ENCODE peak calls at places on chromosomes 5 and 9, in five cellular contexts. C, D, W, J and Y are unnamed samples.

GRCh38 chr9:125988479-125989050 is 241.4 kb downstream of the PBX3 start:
- DNase-seq in J (peak; percentile 13), D (no peak), W (no peak), C (no peak), Y (no peak)

GRCh38 chr5:92042237-92042636 is 659.1 kb upstream of the ARRDC3 start:
- DNase-seq in J (no peak), C (no peak), W (no peak), D (no peak), Y (no peak)

GRCh38 chr9:34744295-34745221 is 34.6 kb upstream of the CCL21 start:
- DNase-seq in J (no peak), W (peak; percentile 54), D (peak; percentile 58), C (no peak), Y (peak; percentile 49)

GRCh38 chr5:146710348-146710747 is 168.2 kb downstream of the PPP2R2B start:
- DNase-seq in W (no peak), J (no peak), C (no peak), D (no peak), Y (no peak)

GRCh38 chr5:65127181-65127901 is 354.4 kb downstream of the ADAMTS6 start:
- DNase-seq in C (no peak), W (peak; percentile 82), J (no peak), D (peak; percentile 93), Y (no peak)

GRCh38 chr5:158979749-158980521 is 119.8 kb downstream of the EBF1 start:
- DNase-seq in W (peak; percentile 33), C (peak; percentile 8), D (peak; percentile 29), J (no peak), Y (no peak)

GRCh38 chr9:136587145-136587943 is 41.5 kb upstream of the NOTCH1 start:
- DNase-seq in D (peak; percentile 48), W (peak; percentile 80), C (peak; percentile 65), J (peak; percentile 87), Y (no peak)

GRCh38 chr9:16825364-16825763 is 45.1 kb downstream of the BNC2 start:
- DNase-seq in J (no peak), W (peak; percentile 58), C (no peak), D (peak; percentile 73), Y (no peak)

GRCh38 chr5:177356756-177357458 is 817 bp upstream of the RGS14 start:
- DNase-seq in D (no peak), J (no peak), C (no peak), W (no peak), Y (no peak)

GRCh38 chr9:90827181-90827866 is 25.7 kb downstream of the SYK start:
- DNase-seq in J (no peak), W (no peak), C (peak; percentile 39), D (no peak), Y (no peak)

GRCh38 chr9:90307177-90307833 is 335.3 kb downstream of the DIRAS2 start:
- DNase-seq in J (peak; percentile 83), D (no peak), W (no peak), C (no peak), Y (no peak)

GRCh38 chr5:96881511-96882115 is 5.3 kb downstream of the ERAP2 start:
- DNase-seq in C (no peak), W (peak; percentile 80), J (no peak), D (peak; percentile 89), Y (no peak)

GRCh38 chr9:110919055-110919445 is 119.2 kb downstream of the LPAR1 start:
- DNase-seq in W (no peak), J (no peak), D (no peak), C (no peak), Y (no peak)

GRCh38 chr9:70435948-70436347 is 21.5 kb upstream of the KLF9 start:
- DNase-seq in J (no peak), C (no peak), W (peak; percentile 71), D (peak; percentile 82), Y (no peak)

GRCh38 chr9:137912671-137913070 is 35.1 kb downstream of the CACNA1B start:
- DNase-seq in C (no peak), J (no peak), D (no peak), W (no peak), Y (no peak)

GRCh38 chr5:86766103-86766502 is 148.4 kb downstream of the COX7C start:
- DNase-seq in W (no peak), J (no peak), D (no peak), C (no peak), Y (no peak)

GRCh38 chr5:122259995-122260394 is 52.0 kb upstream of the SNCAIP start:
- DNase-seq in C (no peak), W (peak; percentile 92), D (peak; percentile 95), J (no peak), Y (no peak)

GRCh38 chr5:39092581-39093350 is 18.6 kb upstream of the RICTOR start:
- DNase-seq in J (no peak), D (peak; percentile 61), C (no peak), W (peak; percentile 67), Y (no peak)

GRCh38 chr5:154916874-154917273 is 21.1 kb downstream of the GEMIN5 start:
- DNase-seq in D (no peak), W (no peak), C (no peak), J (peak; percentile 30), Y (peak; percentile 63)

GRCh38 chr9:105452185-105452584 is 4.4 kb downstream of the FSD1L start:
- DNase-seq in C (no peak), D (no peak), J (no peak), W (no peak), Y (no peak)

GRCh38 chr5:55691265-55692105 is 20.6 kb downstream of the SLC38A9 start:
- DNase-seq in W (peak; percentile 65), J (peak; percentile 65), D (peak; percentile 59), C (no peak), Y (no peak)

GRCh38 chr5:114113604-114114003 is 248.3 kb upstream of the KCNN2 start:
- DNase-seq in W (no peak), J (no peak), D (no peak), C (no peak), Y (no peak)

GRCh38 chr9:84823426-84824271 is 154.1 kb downstream of the NTRK2 start:
- DNase-seq in J (no peak), D (no peak), W (no peak), C (peak; percentile 38), Y (no peak)

GRCh38 chr9:13758876-13759275 is 479.4 kb upstream of the MPDZ start:
- DNase-seq in D (no peak), W (no peak), C (no peak), J (no peak), Y (no peak)

GRCh38 chr5:116479776-116480675 is 94.6 kb downstream of the SEMA6A start:
- DNase-seq in J (no peak), C (no peak), W (no peak), D (no peak), Y (no peak)

GRCh38 chr9:125994066-125994943 is 247.1 kb downstream of the PBX3 start:
- DNase-seq in C (no peak), J (peak; percentile 19), W (no peak), D (no peak), Y (no peak)

DNA sequence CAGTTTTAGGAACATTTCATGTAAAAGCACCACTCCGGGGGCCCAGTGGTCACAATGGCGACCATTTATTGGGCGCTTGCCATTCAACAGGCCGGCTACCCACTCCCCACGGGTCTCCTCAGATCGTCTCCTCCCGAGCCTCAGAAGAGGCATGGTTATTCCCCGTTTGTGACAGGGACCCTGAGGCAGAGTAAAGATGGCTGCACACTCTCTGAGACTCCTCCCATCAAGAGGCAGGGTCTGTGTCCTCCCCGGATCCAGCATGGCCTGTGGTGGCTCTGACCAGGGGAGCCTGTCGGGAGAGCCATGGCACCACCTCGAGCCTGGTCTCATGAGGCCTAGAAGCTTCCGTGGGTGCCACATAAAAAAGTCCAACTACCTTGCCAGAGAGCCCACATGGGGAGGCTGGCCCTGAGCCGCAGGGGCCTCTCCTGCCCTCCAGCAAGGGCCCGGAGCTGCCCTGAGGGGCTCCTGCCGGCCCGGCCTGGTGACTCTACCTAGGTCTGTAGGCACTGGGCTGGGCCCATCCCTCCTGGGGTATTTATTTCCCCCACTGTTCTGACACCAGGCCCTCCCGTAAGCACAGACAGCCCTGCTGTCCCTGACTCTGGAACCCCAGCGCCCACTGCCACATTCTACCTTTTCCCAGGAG is 90.8 kb downstream of the VAV2 start:
- DNase-seq in W (no peak), C (no peak), D (no peak), J (no peak), Y (no peak)
- H3K27ac ChIP-seq in W (no peak overlapping the region), C (no peak overlapping the region), D (no peak overlapping the region), J (no peak overlapping the region), Y (no peak overlapping the region)

GRCh38 chr5:141875795-141876627 is 2.2 kb downstream of the PCDH1 start:
- DNase-seq in D (no peak), C (peak; percentile 86), J (peak; percentile 72), W (no peak), Y (peak; percentile 91)

GRCh38 chr5:141874262-141874964 is 3.8 kb downstream of the PCDH1 start:
- DNase-seq in J (peak; percentile 48), D (no peak), W (no peak), C (peak; percentile 87), Y (peak; percentile 89)

GRCh38 chr5:141873933-141874261 is 4.3 kb downstream of the PCDH1 start:
- DNase-seq in D (no peak), C (no peak), J (no peak), W (no peak), Y (no peak)

GRCh38 chr5:141876628-141877477 is 1.4 kb downstream of the PCDH1 start:
- DNase-seq in W (peak; percentile 10), D (no peak), J (no peak), C (peak; percentile 44), Y (peak; percentile 78)

GRCh38 chr5:141875022-141875740 is 3.0 kb downstream of the PCDH1 start:
- DNase-seq in C (no peak), D (no peak), J (no peak), W (no peak), Y (peak; percentile 54)
- H3K4me1 ChIP-seq in C (peaks cover 43% of the 10 kb centered on the region), D (peaks cover 8% of the 10 kb centered on the region), J (peaks cover 4% of the 10 kb centered on the region), W (peaks cover 30% of the 10 kb centered on the region), Y (peaks cover 33% of the 10 kb centered on the region)

DNA sequence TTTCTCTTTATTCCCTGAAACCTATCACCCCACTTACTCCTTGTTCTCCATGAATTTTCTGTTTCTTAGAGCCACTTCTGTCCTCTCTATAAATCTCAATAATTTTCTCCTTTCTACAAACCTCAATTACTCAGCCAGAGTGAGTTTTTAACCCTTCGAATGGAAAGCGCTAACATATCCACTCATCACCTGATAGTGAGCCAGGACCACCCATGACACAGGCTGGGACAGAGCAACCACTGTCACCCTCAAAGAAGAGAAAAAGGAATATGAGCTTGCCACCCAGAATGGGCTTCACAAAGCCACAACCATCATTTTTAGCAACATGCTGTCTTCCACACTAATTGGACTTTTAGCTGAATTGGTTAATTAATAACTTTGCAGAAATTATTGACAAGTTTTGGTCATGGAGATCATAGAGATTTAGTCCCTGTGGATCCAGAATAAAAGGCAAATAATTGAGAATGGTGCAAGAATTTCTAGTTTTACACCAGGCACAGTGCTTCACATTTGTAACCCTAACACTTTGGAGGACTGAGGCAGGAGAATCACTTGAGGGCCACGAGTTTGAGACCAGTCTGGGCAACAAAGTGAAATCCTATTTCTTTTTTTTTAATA is 32.1 kb upstream of the SELENOP start:
- DNase-seq in D (no peak), W (no peak), J (no peak), C (no peak), Y (no peak)
- H3K27ac ChIP-seq in D (no peak overlapping the region), W (no peak overlapping the region), J (no peak overlapping the region), C (no peak overlapping the region), Y (no peak overlapping the region)

GRCh38 chr9:98341157-98342102 is 86.0 kb upstream of the TBC1D2 start:
- DNase-seq in W (no peak), J (no peak), C (no peak), D (no peak), Y (no peak)

GRCh38 chr9:98335666-98336065 is 80.2 kb upstream of the TBC1D2 start:
- DNase-seq in J (no peak), W (no peak), C (no peak), D (no peak), Y (no peak)

GRCh38 chr9:98342819-98343208 is 87.4 kb upstream of the TBC1D2 start:
- DNase-seq in J (no peak), D (no peak), W (no peak), C (no peak), Y (no peak)

GRCh38 chr9:98342103-98342818 is 86.8 kb upstream of the TBC1D2 start:
- DNase-seq in W (no peak), J (no peak), C (no peak), D (no peak), Y (no peak)

GRCh38 chr9:98339987-98340564 is 84.6 kb upstream of the TBC1D2 start:
- DNase-seq in W (no peak), D (no peak), J (no peak), C (no peak), Y (no peak)
- H3K4me1 ChIP-seq in W (no peaks in the 10 kb centered on the region), D (peaks cover 1% of the 10 kb centered on the region), J (no peaks in the 10 kb centered on the region), C (no peaks in the 10 kb centered on the region), Y (no peaks in the 10 kb centered on the region)